ENCODE peak calls at places on chromosomes 11 and 22, in ten cellular contexts. One of them, this sample, is unnamed.

GRCh38 chr11:64263021-64263946 is 12.0 kb downstream of the PLCB3 start:
- DNase-seq in dorsolateral prefrontal cortex: no peak
- DNase-seq in GM20000: no peak
- DNase-seq in choroid plexus epithelial cell: peak; percentile 82
- DNase-seq in foreskin fibroblast: peak; percentile 50
- DNase-seq in IMR-90: peak; percentile 56
- DNase-seq in lower lobe of right lung: no peak
- DNase-seq in fibroblast of mammary gland: peak; percentile 51
- DNase-seq in A549: no peak
- DNase-seq in stomach: no peak
- DNase-seq in this sample: no peak

GRCh38 chr11:87397250-87397649 is 359.5 kb downstream of the TMEM135 start:
- DNase-seq in dorsolateral prefrontal cortex: no peak
- DNase-seq in GM20000: no peak
- DNase-seq in choroid plexus epithelial cell: no peak
- DNase-seq in foreskin fibroblast: no peak
- DNase-seq in IMR-90: no peak
- DNase-seq in lower lobe of right lung: no peak
- DNase-seq in fibroblast of mammary gland: no peak
- DNase-seq in A549: no peak
- DNase-seq in stomach: no peak
- DNase-seq in this sample: no peak

GRCh38 chr11:94635072-94635471 is 67.9 kb downstream of the PIWIL4 start:
- DNase-seq in dorsolateral prefrontal cortex: no peak
- DNase-seq in GM20000: no peak
- DNase-seq in choroid plexus epithelial cell: no peak
- DNase-seq in foreskin fibroblast: no peak
- DNase-seq in IMR-90: no peak
- DNase-seq in lower lobe of right lung: no peak
- DNase-seq in fibroblast of mammary gland: no peak
- DNase-seq in A549: no peak
- DNase-seq in stomach: no peak
- DNase-seq in this sample: no peak

GRCh38 chr11:12963789-12964536 is 45.2 kb upstream of the RASSF10 start:
- DNase-seq in dorsolateral prefrontal cortex: peak; percentile 53
- DNase-seq in GM20000: peak; percentile 69
- DNase-seq in choroid plexus epithelial cell: peak; percentile 65
- DNase-seq in foreskin fibroblast: peak; percentile 32
- DNase-seq in IMR-90: peak; percentile 48
- DNase-seq in lower lobe of right lung: peak; percentile 59
- DNase-seq in fibroblast of mammary gland: peak; percentile 56
- DNase-seq in A549: peak; percentile 91
- DNase-seq in stomach: peak; percentile 79
- DNase-seq in this sample: no peak

GRCh38 chr22:26763633-26764295 is 106.4 kb downstream of the MIAT start:
- DNase-seq in dorsolateral prefrontal cortex: no peak
- DNase-seq in GM20000: no peak
- DNase-seq in choroid plexus epithelial cell: peak; percentile 50
- DNase-seq in foreskin fibroblast: peak; percentile 69
- DNase-seq in IMR-90: peak; percentile 45
- DNase-seq in lower lobe of right lung: no peak
- DNase-seq in fibroblast of mammary gland: peak; percentile 42
- DNase-seq in A549: peak; percentile 80
- DNase-seq in stomach: no peak
- DNase-seq in this sample: peak; percentile 52

GRCh38 chr11:107785401-107785800 is 73.2 kb downstream of the SLC35F2 start:
- DNase-seq in dorsolateral prefrontal cortex: no peak
- DNase-seq in GM20000: no peak
- DNase-seq in choroid plexus epithelial cell: peak; percentile 44
- DNase-seq in foreskin fibroblast: peak; percentile 13
- DNase-seq in IMR-90: peak; percentile 17
- DNase-seq in lower lobe of right lung: no peak
- DNase-seq in fibroblast of mammary gland: peak; percentile 66
- DNase-seq in A549: no peak
- DNase-seq in stomach: no peak
- DNase-seq in this sample: no peak

GRCh38 chr22:50012201-50013181 is at the start of gene IL17REL:
- DNase-seq in dorsolateral prefrontal cortex: no peak
- DNase-seq in GM20000: no peak
- DNase-seq in choroid plexus epithelial cell: peak; percentile 37
- DNase-seq in foreskin fibroblast: peak; percentile 24
- DNase-seq in IMR-90: peak; percentile 10
- DNase-seq in lower lobe of right lung: no peak
- DNase-seq in fibroblast of mammary gland: no peak
- DNase-seq in A549: no peak
- DNase-seq in stomach: peak; percentile 55
- DNase-seq in this sample: no peak

GRCh38 chr22:46520880-46521279 is 16.5 kb downstream of the CELSR1 start:
- DNase-seq in dorsolateral prefrontal cortex: no peak
- DNase-seq in GM20000: no peak
- DNase-seq in choroid plexus epithelial cell: no peak
- DNase-seq in foreskin fibroblast: no peak
- DNase-seq in IMR-90: no peak
- DNase-seq in lower lobe of right lung: no peak
- DNase-seq in fibroblast of mammary gland: no peak
- DNase-seq in A549: no peak
- DNase-seq in stomach: no peak
- DNase-seq in this sample: no peak

GRCh38 chr11:96063053-96063452 is 139.1 kb upstream of the MTMR2 start:
- DNase-seq in dorsolateral prefrontal cortex: no peak
- DNase-seq in GM20000: no peak
- DNase-seq in choroid plexus epithelial cell: no peak
- DNase-seq in foreskin fibroblast: no peak
- DNase-seq in IMR-90: no peak
- DNase-seq in lower lobe of right lung: no peak
- DNase-seq in fibroblast of mammary gland: no peak
- DNase-seq in A549: no peak
- DNase-seq in stomach: no peak
- DNase-seq in this sample: no peak

GRCh38 chr11:107385361-107385982 is 72.2 kb downstream of the CWF19L2 start:
- DNase-seq in dorsolateral prefrontal cortex: no peak
- DNase-seq in GM20000: no peak
- DNase-seq in choroid plexus epithelial cell: peak; percentile 61
- DNase-seq in foreskin fibroblast: peak; percentile 10
- DNase-seq in IMR-90: peak; percentile 29
- DNase-seq in lower lobe of right lung: no peak
- DNase-seq in fibroblast of mammary gland: peak; percentile 54
- DNase-seq in A549: no peak
- DNase-seq in stomach: no peak
- DNase-seq in this sample: no peak

GRCh38 chr11:27183672-27184457 is 143.2 kb downstream of the BBOX1 start:
- DNase-seq in dorsolateral prefrontal cortex: peak; percentile 35
- DNase-seq in GM20000: peak; percentile 36
- DNase-seq in choroid plexus epithelial cell: peak; percentile 87
- DNase-seq in foreskin fibroblast: peak; percentile 43
- DNase-seq in IMR-90: peak; percentile 72
- DNase-seq in lower lobe of right lung: no peak
- DNase-seq in fibroblast of mammary gland: peak; percentile 74
- DNase-seq in A549: peak; percentile 33
- DNase-seq in stomach: peak; percentile 62
- DNase-seq in this sample: no peak

GRCh38 chr11:9808943-9809342 is 145.1 kb downstream of the SWAP70 start:
- DNase-seq in dorsolateral prefrontal cortex: no peak
- DNase-seq in GM20000: no peak
- DNase-seq in choroid plexus epithelial cell: peak; percentile 60
- DNase-seq in foreskin fibroblast: no peak
- DNase-seq in IMR-90: no peak
- DNase-seq in lower lobe of right lung: no peak
- DNase-seq in fibroblast of mammary gland: no peak
- DNase-seq in A549: no peak
- DNase-seq in stomach: no peak
- DNase-seq in this sample: no peak

GRCh38 chr11:88709567-88709966 is 356.2 kb downstream of the GRM5 start:
- DNase-seq in dorsolateral prefrontal cortex: peak; percentile 28
- DNase-seq in GM20000: no peak
- DNase-seq in choroid plexus epithelial cell: no peak
- DNase-seq in foreskin fibroblast: no peak
- DNase-seq in IMR-90: no peak
- DNase-seq in lower lobe of right lung: no peak
- DNase-seq in fibroblast of mammary gland: no peak
- DNase-seq in A549: no peak
- DNase-seq in stomach: no peak
- DNase-seq in this sample: peak; percentile 25

GRCh38 chr11:29962243-29962642 is 54.6 kb downstream of the KCNA4 start:
- DNase-seq in dorsolateral prefrontal cortex: no peak
- DNase-seq in GM20000: no peak
- DNase-seq in choroid plexus epithelial cell: no peak
- DNase-seq in foreskin fibroblast: no peak
- DNase-seq in IMR-90: no peak
- DNase-seq in lower lobe of right lung: no peak
- DNase-seq in fibroblast of mammary gland: peak; percentile 2
- DNase-seq in A549: no peak
- DNase-seq in stomach: no peak
- DNase-seq in this sample: no peak

GRCh38 chr11:3368199-3368598 is 10.7 kb downstream of the ZNF195 start:
- DNase-seq in dorsolateral prefrontal cortex: no peak
- DNase-seq in GM20000: no peak
- DNase-seq in choroid plexus epithelial cell: no peak
- DNase-seq in foreskin fibroblast: no peak
- DNase-seq in IMR-90: no peak
- DNase-seq in lower lobe of right lung: no peak
- DNase-seq in fibroblast of mammary gland: no peak
- DNase-seq in A549: no peak
- DNase-seq in stomach: no peak
- DNase-seq in this sample: no peak

GRCh38 chr11:123157995-123158394 is 37.1 kb downstream of the CLMP start:
- DNase-seq in dorsolateral prefrontal cortex: no peak
- DNase-seq in GM20000: no peak
- DNase-seq in choroid plexus epithelial cell: no peak
- DNase-seq in foreskin fibroblast: no peak
- DNase-seq in IMR-90: no peak
- DNase-seq in lower lobe of right lung: no peak
- DNase-seq in fibroblast of mammary gland: no peak
- DNase-seq in A549: no peak
- DNase-seq in stomach: no peak
- DNase-seq in this sample: no peak

GRCh38 chr11:134725211-134725610 is 313.2 kb upstream of the B3GAT1 start:
- DNase-seq in dorsolateral prefrontal cortex: no peak
- DNase-seq in GM20000: no peak
- DNase-seq in choroid plexus epithelial cell: no peak
- DNase-seq in foreskin fibroblast: no peak
- DNase-seq in IMR-90: no peak
- DNase-seq in lower lobe of right lung: no peak
- DNase-seq in fibroblast of mammary gland: no peak
- DNase-seq in A549: no peak
- DNase-seq in stomach: no peak
- DNase-seq in this sample: no peak

GRCh38 chr11:78630561-78631303 is 56.1 kb upstream of the NARS2 start:
- DNase-seq in dorsolateral prefrontal cortex: no peak
- DNase-seq in GM20000: no peak
- DNase-seq in choroid plexus epithelial cell: no peak
- DNase-seq in foreskin fibroblast: no peak
- DNase-seq in IMR-90: no peak
- DNase-seq in lower lobe of right lung: no peak
- DNase-seq in fibroblast of mammary gland: no peak
- DNase-seq in A549: no peak
- DNase-seq in stomach: no peak
- DNase-seq in this sample: no peak
- TF ChIP-seq CTCF in dorsolateral prefrontal cortex: no peak
- TF ChIP-seq CTCF in GM20000: no peak
- TF ChIP-seq CTCF in choroid plexus epithelial cell: no peak
- TF ChIP-seq CTCF in foreskin fibroblast: no peak
- TF ChIP-seq CTCF in IMR-90: no peak
- TF ChIP-seq CTCF in lower lobe of right lung: no peak
- TF ChIP-seq CTCF in fibroblast of mammary gland: peak; percentile 20
- TF ChIP-seq CTCF in A549: no peak
- TF ChIP-seq CTCF in stomach: no peak
- TF ChIP-seq CTCF in this sample: no peak

GRCh38 chr22:29112102-29112501 is 39.3 kb downstream of the KREMEN1 start:
- DNase-seq in dorsolateral prefrontal cortex: no peak
- DNase-seq in GM20000: no peak
- DNase-seq in choroid plexus epithelial cell: no peak
- DNase-seq in foreskin fibroblast: no peak
- DNase-seq in IMR-90: no peak
- DNase-seq in lower lobe of right lung: no peak
- DNase-seq in fibroblast of mammary gland: no peak
- DNase-seq in A549: no peak
- DNase-seq in stomach: no peak
- DNase-seq in this sample: no peak
- TF ChIP-seq CTCF in dorsolateral prefrontal cortex: no peak
- TF ChIP-seq CTCF in GM20000: peak; percentile 4
- TF ChIP-seq CTCF in choroid plexus epithelial cell: no peak
- TF ChIP-seq CTCF in foreskin fibroblast: no peak
- TF ChIP-seq CTCF in IMR-90: no peak
- TF ChIP-seq CTCF in lower lobe of right lung: no peak
- TF ChIP-seq CTCF in fibroblast of mammary gland: no peak
- TF ChIP-seq CTCF in A549: no peak
- TF ChIP-seq CTCF in stomach: no peak
- TF ChIP-seq CTCF in this sample: no peak

GRCh38 chr11:116541460-116541859 is 231.3 kb downstream of the BUD13 start:
- DNase-seq in dorsolateral prefrontal cortex: no peak
- DNase-seq in GM20000: no peak
- DNase-seq in choroid plexus epithelial cell: no peak
- DNase-seq in foreskin fibroblast: no peak
- DNase-seq in IMR-90: no peak
- DNase-seq in lower lobe of right lung: no peak
- DNase-seq in fibroblast of mammary gland: no peak
- DNase-seq in A549: no peak
- DNase-seq in stomach: no peak
- DNase-seq in this sample: no peak

GRCh38 chr11:116540645-116541044 is 232.1 kb downstream of the BUD13 start:
- DNase-seq in dorsolateral prefrontal cortex: no peak
- DNase-seq in GM20000: no peak
- DNase-seq in choroid plexus epithelial cell: no peak
- DNase-seq in foreskin fibroblast: no peak
- DNase-seq in IMR-90: no peak
- DNase-seq in lower lobe of right lung: no peak
- DNase-seq in fibroblast of mammary gland: no peak
- DNase-seq in A549: no peak
- DNase-seq in stomach: no peak
- DNase-seq in this sample: no peak

GRCh38 chr11:116542386-116542785 is 230.4 kb downstream of the BUD13 start:
- DNase-seq in dorsolateral prefrontal cortex: no peak
- DNase-seq in GM20000: no peak
- DNase-seq in choroid plexus epithelial cell: no peak
- DNase-seq in foreskin fibroblast: no peak
- DNase-seq in IMR-90: no peak
- DNase-seq in lower lobe of right lung: no peak
- DNase-seq in fibroblast of mammary gland: no peak
- DNase-seq in A549: no peak
- DNase-seq in stomach: no peak
- DNase-seq in this sample: no peak

GRCh38 chr11:116544721-116545120 is 228.1 kb downstream of the BUD13 start:
- DNase-seq in dorsolateral prefrontal cortex: no peak
- DNase-seq in GM20000: no peak
- DNase-seq in choroid plexus epithelial cell: no peak
- DNase-seq in foreskin fibroblast: no peak
- DNase-seq in IMR-90: no peak
- DNase-seq in lower lobe of right lung: no peak
- DNase-seq in fibroblast of mammary gland: no peak
- DNase-seq in A549: no peak
- DNase-seq in stomach: no peak
- DNase-seq in this sample: no peak

GRCh38 chr11:116543099-116543498 is 229.7 kb downstream of the BUD13 start:
- DNase-seq in dorsolateral prefrontal cortex: no peak
- DNase-seq in GM20000: no peak
- DNase-seq in choroid plexus epithelial cell: no peak
- DNase-seq in foreskin fibroblast: no peak
- DNase-seq in IMR-90: no peak
- DNase-seq in lower lobe of right lung: no peak
- DNase-seq in fibroblast of mammary gland: no peak
- DNase-seq in A549: no peak
- DNase-seq in stomach: no peak
- DNase-seq in this sample: no peak
- TF ChIP-seq CTCF in dorsolateral prefrontal cortex: no peak
- TF ChIP-seq CTCF in GM20000: no peak
- TF ChIP-seq CTCF in choroid plexus epithelial cell: no peak
- TF ChIP-seq CTCF in foreskin fibroblast: no peak
- TF ChIP-seq CTCF in IMR-90: no peak
- TF ChIP-seq CTCF in lower lobe of right lung: no peak
- TF ChIP-seq CTCF in fibroblast of mammary gland: no peak
- TF ChIP-seq CTCF in A549: no peak
- TF ChIP-seq CTCF in stomach: no peak
- TF ChIP-seq CTCF in this sample: no peak

GRCh38 chr11:86360775-86361395 is 13.8 kb upstream of the CCDC81 start:
- DNase-seq in dorsolateral prefrontal cortex: no peak
- DNase-seq in GM20000: no peak
- DNase-seq in choroid plexus epithelial cell: peak; percentile 75
- DNase-seq in foreskin fibroblast: peak; percentile 50
- DNase-seq in IMR-90: peak; percentile 73
- DNase-seq in lower lobe of right lung: no peak
- DNase-seq in fibroblast of mammary gland: peak; percentile 68
- DNase-seq in A549: peak; percentile 41
- DNase-seq in stomach: no peak
- DNase-seq in this sample: peak; percentile 1
- TF ChIP-seq CTCF in dorsolateral prefrontal cortex: peak; percentile 14
- TF ChIP-seq CTCF in GM20000: no peak
- TF ChIP-seq CTCF in choroid plexus epithelial cell: peak; percentile 61
- TF ChIP-seq CTCF in foreskin fibroblast: peak; percentile 46
- TF ChIP-seq CTCF in IMR-90: peak; percentile 63
- TF ChIP-seq CTCF in lower lobe of right lung: no peak
- TF ChIP-seq CTCF in fibroblast of mammary gland: peak; percentile 53
- TF ChIP-seq CTCF in A549: peak; percentile 76
- TF ChIP-seq CTCF in stomach: no peak
- TF ChIP-seq CTCF in this sample: peak; percentile 48

This sample was measured in LNCaP clone FGC.